ENCODE peak calls at places on chromosomes 2 and 18, in nine cellular contexts. One of them, this sample, is unnamed.
A peak's percentile ranks its signal among the peaks of the same experiment; 100 is the strongest.

GRCh38 chr18:79784071-79784913 is 13.4 kb upstream of the KCNG2 start:
- DNase-seq in NCI-H2171: no peak
- DNase-seq in IMR-90: no peak
- DNase-seq in occipital lobe: no peak
- DNase-seq in thyroid gland: no peak
- DNase-seq in activated T-cell treated with anti-CD3 and anti-CD28 coated beads for 24 hours: no peak
- DNase-seq in GM04504: no peak
- DNase-seq in KBM-7: no peak
- DNase-seq in GM12891: no peak
- DNase-seq in this sample: no peak

GRCh38 chr2:223494496-223494895 is 107.7 kb downstream of the SCG2 start:
- DNase-seq in NCI-H2171: no peak
- DNase-seq in IMR-90: no peak
- DNase-seq in occipital lobe: no peak
- DNase-seq in thyroid gland: no peak
- DNase-seq in activated T-cell treated with anti-CD3 and anti-CD28 coated beads for 24 hours: no peak
- DNase-seq in GM04504: no peak
- DNase-seq in KBM-7: no peak
- DNase-seq in GM12891: no peak
- DNase-seq in this sample: no peak

GRCh38 chr18:50154420-50154819 is 40.5 kb downstream of the MYO5B start:
- DNase-seq in NCI-H2171: no peak
- DNase-seq in IMR-90: no peak
- DNase-seq in occipital lobe: no peak
- DNase-seq in thyroid gland: no peak
- DNase-seq in activated T-cell treated with anti-CD3 and anti-CD28 coated beads for 24 hours: no peak
- DNase-seq in GM04504: no peak
- DNase-seq in KBM-7: no peak
- DNase-seq in GM12891: no peak
- DNase-seq in this sample: no peak

GRCh38 chr2:172864182-172864581 is 128.5 kb downstream of the RAPGEF4 start:
- DNase-seq in NCI-H2171: no peak
- DNase-seq in IMR-90: peak; percentile 51
- DNase-seq in occipital lobe: no peak
- DNase-seq in thyroid gland: peak; percentile 38
- DNase-seq in activated T-cell treated with anti-CD3 and anti-CD28 coated beads for 24 hours: peak; percentile 17
- DNase-seq in GM04504: no peak
- DNase-seq in KBM-7: peak; percentile 73
- DNase-seq in GM12891: peak; percentile 9
- DNase-seq in this sample: peak; percentile 24

GRCh38 chr2:192298664-192299063 is 103.9 kb upstream of the TMEFF2 start:
- DNase-seq in NCI-H2171: no peak
- DNase-seq in IMR-90: no peak
- DNase-seq in occipital lobe: peak; percentile 11
- DNase-seq in thyroid gland: no peak
- DNase-seq in activated T-cell treated with anti-CD3 and anti-CD28 coated beads for 24 hours: no peak
- DNase-seq in GM04504: no peak
- DNase-seq in KBM-7: no peak
- DNase-seq in GM12891: no peak
- DNase-seq in this sample: no peak

GRCh38 chr2:16832910-16833309 is 167.3 kb upstream of the CYRIA start:
- DNase-seq in NCI-H2171: no peak
- DNase-seq in IMR-90: no peak
- DNase-seq in occipital lobe: no peak
- DNase-seq in thyroid gland: no peak
- DNase-seq in activated T-cell treated with anti-CD3 and anti-CD28 coated beads for 24 hours: no peak
- DNase-seq in GM04504: no peak
- DNase-seq in KBM-7: no peak
- DNase-seq in GM12891: no peak
- DNase-seq in this sample: no peak

GRCh38 chr18:63312731-63313408 is 6.7 kb downstream of the BCL2 start:
- DNase-seq in NCI-H2171: no peak
- DNase-seq in IMR-90: no peak
- DNase-seq in occipital lobe: no peak
- DNase-seq in thyroid gland: no peak
- DNase-seq in activated T-cell treated with anti-CD3 and anti-CD28 coated beads for 24 hours: no peak
- DNase-seq in GM04504: no peak
- DNase-seq in KBM-7: no peak
- DNase-seq in GM12891: no peak
- DNase-seq in this sample: no peak

GRCh38 chr2:48129256-48129950 is 223.1 kb upstream of the FBXO11 start:
- DNase-seq in NCI-H2171: no peak
- DNase-seq in IMR-90: no peak
- DNase-seq in occipital lobe: no peak
- DNase-seq in thyroid gland: no peak
- DNase-seq in activated T-cell treated with anti-CD3 and anti-CD28 coated beads for 24 hours: no peak
- DNase-seq in GM04504: no peak
- DNase-seq in KBM-7: no peak
- DNase-seq in GM12891: no peak
- DNase-seq in this sample: no peak